ENCODE peak calls at places on chromosomes 12 and 14, in five cellular contexts. L is PC-3, I is right lobe of liver, Q is colonic mucosa, Z is fibroblast of lung. C is an unnamed sample. For H3K4me1, the result is how much of the 10 kb centered on the place peaks cover.

GRCh38 chr14:95291859-95292542 is 27.7 kb downstream of the CLMN start:
- DNase-seq in Z (peak), I (no peak), Q (peak), L (peak), C (peak)

GRCh38 chr12:128727461-128727860 is 96.3 kb downstream of the SLC15A4 start:
- DNase-seq in Q (no peak), I (no peak), L (peak), Z (no peak), C (no peak)

GRCh38 chr12:91139264-91139663 is 28.0 kb upstream of the LUM start:
- DNase-seq in L (no peak), I (no peak), Z (peak), Q (no peak), C (peak)

GRCh38 chr14:35867280-35867629 is 41.1 kb downstream of the BRMS1L start:
- DNase-seq in L (no peak), Z (no peak), Q (no peak), I (no peak), C (no peak)

GRCh38 chr12:14394317-14395058 is 29.0 kb downstream of the ATF7IP start:
- DNase-seq in Q (peak), L (peak), I (no peak), Z (peak), C (peak)

GRCh38 chr12:117874842-117875434 is 93.9 kb downstream of the KSR2 start:
- DNase-seq in Q (peak), Z (peak), L (peak), I (peak), C (peak)

GRCh38 chr14:36006623-36007022 is 169.9 kb downstream of the PTCSC3 start:
- DNase-seq in Z (no peak), L (no peak), I (no peak), Q (no peak), C (no peak)

GRCh38 chr14:95408731-95409471 is 89.2 kb upstream of the CLMN start:
- DNase-seq in Q (no peak), Z (no peak), I (no peak), L (no peak), C (no peak)

GRCh38 chr14:105474478-105475268 is at the start of gene CRIP2:
- DNase-seq in I (no peak), Z (no peak), L (peak), Q (no peak), C (peak)

GRCh38 chr14:91159906-91160305 is 46.0 kb downstream of the DGLUCY start:
- DNase-seq in Q (no peak), Z (no peak), I (no peak), L (no peak), C (no peak)

GRCh38 chr14:24215495-24216344 is at the start of gene MDP1:
- DNase-seq in Z (peak), I (peak), Q (peak), L (peak), C (peak)

GRCh38 chr12:2396448-2396871 is 343.7 kb downstream of the CACNA1C start:
- DNase-seq in I (no peak), L (no peak), Q (peak), Z (peak), C (no peak)

GRCh38 chr12:103901518-103902173 is 28.6 kb upstream of the HSP90B1 start:
- DNase-seq in Z (no peak), I (no peak), L (no peak), Q (no peak), C (no peak)

GRCh38 chr14:73758392-73759182 is 44.4 kb upstream of the PNMA1 start:
- DNase-seq in L (peak), I (peak), Q (peak), Z (peak), C (peak)

GRCh38 chr14:105047283-105048016 is 17.8 kb downstream of the GPR132 start:
- DNase-seq in Z (no peak), Q (no peak), I (no peak), L (no peak), C (no peak)

GRCh38 chr14:65751510-65751909 is 339.0 kb downstream of the FUT8 start:
- DNase-seq in I (no peak), L (no peak), Q (no peak), Z (no peak), C (no peak)

GRCh38 chr12:94157891-94158495 is 9.6 kb downstream of the PLXNC1 start:
- DNase-seq in L (no peak), I (no peak), Z (no peak), Q (no peak), C (no peak)

GRCh38 chr12:84661732-84662326 is 250.8 kb downstream of the SLC6A15 start:
- DNase-seq in Q (no peak), L (peak), Z (peak), I (no peak), C (no peak)

GRCh38 chr14:31326111-31326510 is 94.2 kb downstream of the HEATR5A start:
- DNase-seq in Q (no peak), Z (peak), L (peak), I (no peak), C (peak)

GRCh38 chr12:57840701-57841100 is 5.8 kb downstream of the CTDSP2 start:
- DNase-seq in Z (no peak), Q (peak), I (no peak), L (no peak), C (no peak)

GRCh38 chr12:57844725-57845477 is 1.6 kb downstream of the CTDSP2 start:
- DNase-seq in L (peak), I (peak), Q (peak), Z (peak), C (no peak)

GRCh38 chr14:70905316-70905715 is 1.9 kb upstream of the PCNX1 start:
- DNase-seq in I (no peak), L (no peak), Z (peak), Q (peak), C (peak)

GRCh38 chr12:55727643-55728184 is 1.1 kb downstream of the CD63 start:
- DNase-seq in Z (peak), I (peak), L (peak), Q (peak), C (no peak)

GRCh38 chr14:104240426-104241157 is 102.2 kb downstream of the KIF26A start:
- DNase-seq in Z (no peak), Q (peak), L (no peak), I (no peak), C (no peak)

GRCh38 chr14:104092931-104093365 is 7.4 kb downstream of the ASPG start:
- DNase-seq in Q (peak), Z (no peak), L (no peak), I (no peak), C (no peak)

GRCh38 chr14:32121948-32122347 is 44.8 kb downstream of the ARHGAP5 start:
- DNase-seq in L (no peak), Q (no peak), Z (peak), I (no peak), C (no peak)

GRCh38 chr12:122395319-122395718 is 27.1 kb downstream of the CLIP1 start:
- DNase-seq in L (peak), Q (no peak), Z (peak), I (no peak), C (no peak)

GRCh38 chr12:25155031-25155576 is 39.9 kb downstream of the DNAI7 start:
- DNase-seq in I (no peak), Q (no peak), L (peak), Z (peak), C (peak)

GRCh38 chr14:95313707-95314106 is 6.0 kb downstream of the CLMN start:
- DNase-seq in Z (peak), I (peak), Q (peak), L (peak), C (no peak)

GRCh38 chr12:79183003-79183402 is 318.4 kb downstream of the SYT1 start:
- DNase-seq in L (no peak), I (no peak), Z (peak), Q (no peak), C (peak)

GRCh38 chr12:105445261-105446015 is 114.9 kb downstream of the C12orf75 start:
- DNase-seq in I (no peak), Z (no peak), L (peak), Q (no peak), C (no peak)

GRCh38 chr12:90301734-90302133 is 593.1 kb upstream of the ATP2B1 start:
- DNase-seq in Z (no peak), Q (no peak), L (no peak), I (no peak), C (no peak)

GRCh38 chr12:20058068-20058467 is 310.3 kb upstream of the PDE3A start:
- DNase-seq in Q (no peak), I (no peak), Z (no peak), L (no peak), C (no peak)

GRCh38 chr14:34029921-34030334 is 79.1 kb upstream of the EGLN3 start:
- DNase-seq in L (no peak), I (no peak), Q (peak), Z (peak), C (no peak)

GRCh38 chr14:95507701-95508103 is 8.7 kb downstream of the SYNE3 start:
- DNase-seq in I (no peak), L (peak), Z (peak), Q (no peak), C (no peak)

GRCh38 chr12:121579190-121579791 is 1.5 kb downstream of the KDM2B start:
- DNase-seq in I (peak), L (peak), Q (peak), Z (no peak), C (peak)

GRCh38 chr14:101851716-101852395 is 90.3 kb downstream of the PPP2R5C start:
- DNase-seq in I (no peak), Q (no peak), Z (no peak), L (no peak), C (no peak)

GRCh38 chr12:114916124-114916523 is 232.1 kb upstream of the TBX3 start:
- DNase-seq in Q (no peak), I (no peak), L (peak), Z (peak), C (no peak)

GRCh38 chr14:99559286-99559990 is 44.6 kb downstream of the CCDC85C start:
- DNase-seq in Q (no peak), L (no peak), Z (no peak), I (no peak), C (no peak)

GRCh38 chr14:99561827-99562226 is 42.2 kb downstream of the CCDC85C start:
- DNase-seq in Z (no peak), L (no peak), Q (no peak), I (no peak), C (no peak)

GRCh38 chr14:99560403-99560802 is 43.6 kb downstream of the CCDC85C start:
- DNase-seq in I (no peak), L (no peak), Q (no peak), Z (no peak), C (no peak)

GRCh38 chr14:99562848-99563748 is 40.9 kb downstream of the CCDC85C start:
- DNase-seq in Z (peak), I (peak), L (peak), Q (peak), C (no peak)

DNA sequence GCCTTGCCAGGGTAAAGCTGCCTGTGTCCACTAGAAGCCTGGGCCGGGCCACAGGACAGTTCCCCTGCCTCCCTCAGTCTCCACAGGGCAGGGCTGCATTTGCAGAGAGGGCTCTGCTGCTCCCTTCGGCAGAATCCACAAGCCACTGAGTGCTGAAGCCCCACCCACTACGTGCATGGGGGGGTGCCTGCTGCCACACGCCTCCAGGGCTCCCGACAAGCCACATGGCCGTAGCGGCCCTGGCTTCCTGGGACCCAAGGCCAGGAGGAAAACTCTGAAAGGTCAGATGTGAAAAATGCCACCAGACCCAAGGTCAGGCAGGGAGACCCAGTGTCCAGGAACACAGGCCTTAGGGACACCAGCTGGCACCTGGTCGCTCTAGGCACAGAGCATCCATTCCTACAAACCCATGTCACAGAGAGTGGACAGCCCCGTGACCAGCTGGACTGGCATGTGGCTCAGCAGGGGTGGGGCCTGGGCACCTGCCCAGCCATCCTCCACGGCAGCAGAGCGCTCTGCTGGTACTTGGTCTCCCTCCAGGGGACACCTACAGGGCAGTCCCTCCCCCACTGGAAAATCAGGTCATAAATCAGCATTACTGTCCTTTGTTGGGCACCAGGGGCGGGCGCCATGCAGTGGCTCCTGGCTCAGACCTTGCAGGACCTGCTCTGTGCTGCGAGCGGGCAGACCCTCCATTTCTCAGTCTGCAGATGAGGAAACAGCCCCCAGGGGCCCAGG is 42.9 kb downstream of the CCDC85C start:
- DNase-seq in Q (no peak), Z (no peak), I (peak), L (peak), C (no peak)
- H3K4me1 ChIP-seq in Q (under half), Z (under half), I (half or more), L (under half), C (under half)

GRCh38 chr12:108627134-108627920 is 6.4 kb downstream of the SELPLG start:
- DNase-seq in Q (no peak), L (no peak), Z (no peak), I (no peak), C (no peak)
- H3K4me3 ChIP-seq in Q (no peak), L (no peak), Z (no peak), I (no peak), C (no peak)

DNA sequence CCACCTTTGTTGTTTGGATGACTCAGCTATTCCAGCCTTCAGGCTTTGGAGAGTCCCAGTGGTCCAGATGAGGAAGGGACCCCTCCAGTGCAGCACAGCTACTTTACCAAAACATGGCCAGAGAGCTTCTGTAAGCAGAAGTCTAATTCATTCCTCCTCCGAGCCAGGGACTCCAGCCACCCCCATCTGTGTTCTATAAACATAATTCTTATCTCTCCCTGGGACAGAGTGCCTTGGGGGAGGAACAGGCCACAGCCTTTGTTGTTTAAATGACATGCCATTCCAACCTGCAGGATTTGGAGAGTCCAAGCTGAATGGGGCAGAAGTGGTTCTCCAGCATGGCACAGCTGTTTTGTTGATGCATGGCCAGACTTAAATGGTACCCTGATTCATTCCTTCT is 994.0 kb downstream of the TRHDE start:
- DNase-seq in Z (no peak), L (no peak), Q (no peak), I (no peak), C (no peak)
- H3K4me1 ChIP-seq in Z (under half), L (under half), Q (under half), I (under half), C (under half)

GRCh38 chr12:30417697-30418231 is 277.9 kb downstream of the IPO8 start:
- DNase-seq in Q (no peak), Z (peak), L (peak), I (no peak), C (peak)
- H3K4me3 ChIP-seq in Q (no peak), Z (no peak), L (no peak), I (no peak), C (no peak)

GRCh38 chr14:85532570-85532969 is 2.6 kb downstream of the FLRT2 start:
- DNase-seq in L (no peak), Q (no peak), I (no peak), Z (no peak), C (no peak)
- H3K4me1 ChIP-seq in L (under half), Q (under half), I (under half), Z (under half), C (under half)

GRCh38 chr12:132445884-132446471 is 44.0 kb upstream of the FBRSL1 start:
- DNase-seq in I (peak), Q (no peak), L (peak), Z (peak), C (peak)

GRCh38 chr12:132446535-132447326 is 43.2 kb upstream of the FBRSL1 start:
- DNase-seq in L (no peak), Q (no peak), Z (no peak), I (no peak), C (no peak)

GRCh38 chr12:132447327-132447720 is 42.6 kb upstream of the FBRSL1 start:
- DNase-seq in Q (no peak), Z (no peak), L (no peak), I (peak), C (no peak)

GRCh38 chr12:132444283-132444682 is 45.7 kb upstream of the FBRSL1 start:
- DNase-seq in I (no peak), Z (no peak), Q (no peak), L (no peak), C (no peak)

DNA sequence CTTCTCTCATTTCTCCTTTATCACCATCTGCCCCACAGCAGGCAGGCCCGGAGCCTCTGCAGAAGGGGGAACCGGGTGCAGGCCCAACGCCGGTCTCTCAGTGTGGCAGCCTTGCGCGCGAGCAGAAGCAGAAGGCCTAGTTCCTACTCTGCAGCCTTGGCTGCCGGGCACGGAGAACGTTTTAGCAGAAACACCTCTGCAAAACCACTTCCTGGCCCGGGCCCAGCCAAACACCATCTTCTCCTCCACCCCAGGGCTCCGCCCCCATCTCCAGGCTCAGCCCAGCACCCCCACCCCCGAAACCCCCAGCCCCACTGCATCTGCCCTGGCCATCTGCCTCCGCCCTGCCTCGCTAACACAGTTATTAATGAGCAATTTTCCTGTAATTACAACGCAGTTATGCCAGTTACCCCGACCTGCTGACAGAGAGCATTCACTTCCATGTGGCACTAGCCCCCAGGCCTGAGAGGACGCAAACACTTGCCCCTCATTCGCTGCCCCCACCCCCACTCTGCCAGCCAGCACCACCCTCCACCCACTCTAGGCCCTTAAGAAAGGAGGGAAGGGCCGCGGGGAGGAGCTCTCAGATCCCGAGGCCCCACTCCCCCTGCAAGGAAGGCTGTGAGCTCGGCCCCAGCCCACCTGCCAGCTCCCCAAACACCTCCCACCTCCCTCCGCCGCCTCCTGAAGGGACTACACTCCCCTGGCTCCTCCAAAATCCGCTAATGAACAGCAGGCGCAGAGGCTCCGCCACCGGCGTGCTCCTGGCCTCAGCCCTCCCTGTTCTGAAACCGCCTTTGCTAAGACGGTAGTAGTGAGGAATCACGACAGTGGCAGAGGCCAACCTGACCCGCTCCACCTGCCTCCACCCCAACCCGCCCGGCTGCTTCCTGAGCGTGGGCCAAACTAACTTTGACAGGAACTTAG is 44.7 kb upstream of the FBRSL1 start:
- DNase-seq in Q (peak), I (peak), Z (no peak), L (no peak), C (no peak)
- H3K4me3 ChIP-seq in Q (peak), I (no peak), Z (no peak), L (peak), C (peak)

GRCh38 chr12:11758087-11758837 is 108.8 kb downstream of the ETV6 start:
- DNase-seq in Q (no peak), L (no peak), I (no peak), Z (no peak), C (no peak)
- H3K4me1 ChIP-seq in Q (under half), L (under half), I (under half), Z (under half), C (under half)

DNA sequence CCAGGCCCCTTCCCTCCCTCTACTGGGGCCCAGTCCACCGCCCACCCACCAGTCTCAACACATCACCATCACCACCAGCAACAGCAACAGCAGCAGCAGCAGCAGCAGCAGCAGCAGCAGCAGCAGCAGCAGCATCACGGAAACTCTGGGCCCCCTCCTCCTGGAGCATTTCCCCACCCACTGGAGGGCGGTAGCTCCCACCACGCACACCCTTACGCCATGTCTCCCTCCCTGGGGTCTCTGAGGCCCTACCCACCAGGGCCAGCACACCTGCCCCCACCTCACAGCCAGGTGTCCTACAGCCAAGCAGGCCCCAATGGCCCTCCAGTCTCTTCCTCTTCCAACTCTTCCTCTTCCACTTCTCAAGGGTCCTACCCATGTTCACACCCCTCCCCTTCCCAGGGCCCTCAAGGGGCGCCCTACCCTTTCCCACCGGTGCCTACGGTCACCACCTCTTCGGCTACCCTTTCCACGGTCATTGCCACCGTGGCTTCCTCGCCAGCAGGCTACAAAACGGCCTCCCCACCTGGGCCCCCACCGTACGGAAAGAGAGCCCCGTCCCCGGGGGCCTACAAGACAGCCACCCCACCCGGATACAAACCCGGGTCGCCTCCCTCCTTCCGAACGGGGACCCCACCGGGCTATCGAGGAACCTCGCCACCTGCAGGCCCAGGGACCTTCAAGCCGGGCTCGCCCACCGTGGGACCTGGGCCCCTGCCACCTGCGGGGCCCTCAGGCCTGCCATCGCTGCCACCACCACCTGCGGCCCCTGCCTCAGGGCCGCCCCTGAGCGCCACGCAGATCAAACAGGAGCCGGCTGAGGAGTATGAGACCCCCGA is 6.8 kb upstream of the RNU7-1 start:
- DNase-seq in I (no peak), Z (no peak), L (no peak), Q (no peak), C (no peak)
- H3K4me3 ChIP-seq in I (peak), Z (peak), L (peak), Q (peak), C (peak)